ENCODE peak calls at places on chromosomes 7 and 10, in four cellular contexts. I is progenitor cell of endocrine pancreas; V is central memory CD4-positive, alpha-beta T cell; N is HepG2. A is an unnamed sample.

GRCh38 chr10:12579954-12580858 is 230.9 kb downstream of the CAMK1D start:
- DNase-seq in V (no peak), I (no peak), N (no peak), A (no peak)

GRCh38 chr10:131617113-131617877 is 283.5 kb upstream of the PPP2R2D start:
- DNase-seq in V (no peak), N (no peak), I (no peak), A (no peak)

GRCh38 chr7:151481650-151482505 is 37.8 kb downstream of the RHEB start:
- DNase-seq in N (no peak), V (no peak), I (no peak), A (no peak)

GRCh38 chr10:125980521-125980920 is 84.2 kb downstream of the FANK1 start:
- DNase-seq in I (no peak), N (no peak), V (no peak), A (no peak)

GRCh38 chr7:100545636-100546128 is 6.7 kb downstream of the AGFG2 start:
- DNase-seq in I (no peak), V (no peak), N (peak; percentile 95), A (no peak)

GRCh38 chr7:90766814-90767564 is 170.9 kb downstream of the CDK14 start:
- DNase-seq in I (no peak), V (no peak), N (peak; percentile 94), A (no peak)

GRCh38 chr10:101611506-101611905 is 23.4 kb downstream of the DPCD start:
- DNase-seq in V (no peak), I (no peak), N (no peak), A (no peak)

GRCh38 chr7:75715864-75716263 is 22.9 kb downstream of the HIP1 start:
- DNase-seq in I (no peak), V (no peak), N (no peak), A (no peak)

GRCh38 chr7:154744226-154744860 is 258.6 kb downstream of the PAXIP1 start:
- DNase-seq in N (no peak), I (peak; percentile 52), V (no peak), A (no peak)

GRCh38 chr10:58334817-58335305 is at the start of gene UBE2D1:
- DNase-seq in N (peak; percentile 63), I (peak; percentile 84), V (peak; percentile 68), A (peak; percentile 62)

GRCh38 chr10:44680764-44681163 is 230.4 kb upstream of the TMEM72 start:
- DNase-seq in V (no peak), I (no peak), N (no peak), A (no peak)

GRCh38 chr7:85065306-85065705 is 121.5 kb downstream of the SEMA3D start:
- DNase-seq in N (no peak), I (no peak), V (no peak), A (no peak)

GRCh38 chr10:14698487-14699170 is 76.1 kb downstream of the FAM107B start:
- DNase-seq in V (no peak), N (no peak), I (no peak), A (no peak)

GRCh38 chr10:100148353-100149211 is 37.2 kb downstream of the ERLIN1 start:
- DNase-seq in N (peak; percentile 43), I (no peak), V (no peak), A (no peak)

GRCh38 chr7:112132123-112132694 is 74.0 kb downstream of the DOCK4 start:
- DNase-seq in V (no peak), I (no peak), N (peak; percentile 69), A (no peak)

GRCh38 chr7:49775065-49775948 is 1.9 kb downstream of the VWC2 start:
- DNase-seq in I (peak; percentile 27), V (no peak), N (no peak), A (no peak)

GRCh38 chr10:89210794-89211425 is 3.8 kb upstream of the CH25H start:
- DNase-seq in V (no peak), N (no peak), I (no peak), A (no peak)